ENCODE peak calls at places on chromosome 2, in ten cellular contexts. D is Panc1; Y is frontal cortex; P is astrocyte of the hippocampus; M is fibroblast of the aortic adventitia; I is left lung; W is cerebellar cortex; U is ecto neural progenitor cell; L is activated CD8-positive, alpha-beta memory T cell treated with anti-CD3 and anti-CD28 coated beads, Interleukin-2, amount 50 U/mL, for 4 hours; T is stimulated activated CD4-positive, alpha-beta T cell treated with anti-CD3 and anti-CD28 coated beads, TNF-alpha, amount 100 ng/mL, for 48 hours. X is an unnamed sample.

GRCh38 chr2:236459393-236459792 is 110.2 kb upstream of the ACKR3 start:
- DNase-seq in D (no peak), Y (no peak), P (no peak), M (no peak), I (no peak), W (no peak), U (no peak), L (no peak), T (no peak), X (no peak)

GRCh38 chr2:112136081-112136480 is 2.1 kb upstream of the FBLN7 start:
- DNase-seq in D (no peak), Y (no peak), P (no peak), M (no peak), I (no peak), W (no peak), U (no peak), L (no peak), T (no peak), X (no peak)

GRCh38 chr2:183935005-183935404 is 663.3 kb upstream of the ZNF804A start:
- DNase-seq in D (no peak), Y (no peak), P (no peak), M (no peak), I (no peak), W (no peak), U (no peak), L (no peak), T (no peak), X (no peak)

GRCh38 chr2:45651415-45652089 is at the start of gene PRKCE:
- DNase-seq in D (no peak), Y (peak), P (no peak), M (peak), I (peak), W (peak), U (peak), L (peak), T (peak), X (peak)

GRCh38 chr2:15941483-15941853 is 1.1 kb downstream of the MYCN start:
- DNase-seq in D (no peak), Y (peak), P (peak), M (no peak), I (no peak), W (no peak), U (peak), L (no peak), T (no peak), X (no peak)

GRCh38 chr2:48454504-48454903 is 75.5 kb upstream of the STON1 start:
- DNase-seq in D (no peak), Y (no peak), P (no peak), M (no peak), I (no peak), W (no peak), U (no peak), L (no peak), T (no peak), X (no peak)

GRCh38 chr2:202091476-202091875 is 18.4 kb downstream of the KIAA2012 start:
- DNase-seq in D (no peak), Y (no peak), P (no peak), M (peak), I (no peak), W (peak), U (no peak), L (no peak), T (no peak), X (no peak)

GRCh38 chr2:177733322-177733855 is 339.2 kb downstream of the PDE11A start:
- DNase-seq in D (no peak), Y (no peak), P (no peak), M (no peak), I (no peak), W (no peak), U (no peak), L (no peak), T (no peak), X (no peak)

GRCh38 chr2:29123584-29124349 is 8.6 kb downstream of the CLIP4 start:
- DNase-seq in D (no peak), Y (no peak), P (peak), M (peak), I (no peak), W (no peak), U (no peak), L (no peak), T (no peak), X (no peak)

GRCh38 chr2:230203110-230203676 is 16.6 kb downstream of the SP110 start:
- DNase-seq in D (no peak), Y (no peak), P (no peak), M (no peak), I (no peak), W (no peak), U (no peak), L (no peak), T (no peak), X (no peak)

GRCh38 chr2:223613017-223613950 is 11.1 kb upstream of the SCG2 start:
- DNase-seq in D (peak), Y (peak), P (peak), M (peak), I (peak), W (peak), U (peak), L (no peak), T (no peak), X (peak)

GRCh38 chr2:229783108-229783721 is 68.9 kb upstream of the DNER start:
- DNase-seq in D (no peak), Y (no peak), P (no peak), M (no peak), I (no peak), W (no peak), U (no peak), L (no peak), T (no peak), X (no peak)

GRCh38 chr2:113876503-113877387 is 13.1 kb upstream of the ACTR3 start:
- DNase-seq in D (no peak), Y (no peak), P (peak), M (no peak), I (no peak), W (no peak), U (no peak), L (peak), T (peak), X (no peak)

GRCh38 chr2:234983011-234983726 is 31.4 kb downstream of the SH3BP4 start:
- DNase-seq in D (no peak), Y (no peak), P (peak), M (no peak), I (no peak), W (no peak), U (no peak), L (no peak), T (no peak), X (no peak)

GRCh38 chr2:6423131-6423530 is 442.6 kb downstream of the CMPK2 start:
- DNase-seq in D (no peak), Y (no peak), P (no peak), M (no peak), I (no peak), W (no peak), U (no peak), L (no peak), T (no peak), X (no peak)

GRCh38 chr2:70686577-70687460 is 81.2 kb downstream of the ADD2 start:
- DNase-seq in D (no peak), Y (no peak), P (peak), M (peak), I (no peak), W (peak), U (peak), L (no peak), T (no peak), X (no peak)

GRCh38 chr2:107932483-107932882 is 53.8 kb upstream of the SLC5A7 start:
- DNase-seq in D (no peak), Y (no peak), P (peak), M (peak), I (no peak), W (no peak), U (no peak), L (no peak), T (no peak), X (no peak)

GRCh38 chr2:106193977-106194778 is at the start of gene UXS1:
- DNase-seq in D (peak), Y (peak), P (peak), M (peak), I (peak), W (peak), U (peak), L (peak), T (peak), X (peak)

GRCh38 chr2:197538412-197538811 is 22.5 kb downstream of the MOB4 start:
- DNase-seq in D (no peak), Y (no peak), P (peak), M (peak), I (no peak), W (no peak), U (no peak), L (no peak), T (no peak), X (no peak)

GRCh38 chr2:239121600-239122012 is 273.7 kb downstream of the TWIST2 start:
- DNase-seq in D (no peak), Y (peak), P (no peak), M (no peak), I (no peak), W (no peak), U (no peak), L (no peak), T (no peak), X (no peak)

GRCh38 chr2:158321264-158321663 is 135.3 kb downstream of the CCDC148 start:
- DNase-seq in D (no peak), Y (no peak), P (peak), M (peak), I (no peak), W (no peak), U (no peak), L (no peak), T (no peak), X (no peak)

GRCh38 chr2:238475034-238475433 is 48.3 kb downstream of the ASB1 start:
- DNase-seq in D (no peak), Y (no peak), P (no peak), M (no peak), I (no peak), W (no peak), U (no peak), L (no peak), T (no peak), X (no peak)

GRCh38 chr2:98601532-98602132 is 6.7 kb downstream of the COA5 start:
- DNase-seq in D (no peak), Y (no peak), P (peak), M (peak), I (no peak), W (peak), U (no peak), L (no peak), T (no peak), X (peak)

GRCh38 chr2:64904405-64905329 is 84.5 kb upstream of the SLC1A4 start:
- DNase-seq in D (no peak), Y (no peak), P (no peak), M (no peak), I (peak), W (no peak), U (no peak), L (no peak), T (no peak), X (no peak)

GRCh38 chr2:196170202-196170680 is 1.1 kb downstream of the STK17B start:
- DNase-seq in D (peak), Y (no peak), P (peak), M (peak), I (peak), W (no peak), U (no peak), L (peak), T (no peak), X (no peak)

GRCh38 chr2:237435844-237436590 is 22.1 kb upstream of the COL6A3 start:
- DNase-seq in D (no peak), Y (no peak), P (peak), M (peak), I (no peak), W (no peak), U (no peak), L (no peak), T (no peak), X (no peak)

GRCh38 chr2:230160112-230160660 is 59.6 kb downstream of the SP110 start:
- DNase-seq in D (peak), Y (peak), P (peak), M (peak), I (peak), W (peak), U (peak), L (peak), T (peak), X (no peak)

GRCh38 chr2:27000995-27001394 is 30.6 kb downstream of the MAPRE3 start:
- DNase-seq in D (no peak), Y (no peak), P (no peak), M (no peak), I (no peak), W (no peak), U (no peak), L (no peak), T (no peak), X (no peak)

GRCh38 chr2:158125756-158126498 is 24.3 kb downstream of the UPP2 start:
- DNase-seq in D (no peak), Y (no peak), P (no peak), M (no peak), I (no peak), W (no peak), U (no peak), L (no peak), T (no peak), X (no peak)

GRCh38 chr2:26245231-26245732 is 543 bp downstream of the HADHB start:
- DNase-seq in D (no peak), Y (no peak), P (no peak), M (no peak), I (no peak), W (peak), U (no peak), L (peak), T (peak), X (no peak)

GRCh38 chr2:72947947-72948346 is 30.6 kb downstream of the EMX1 start:
- DNase-seq in D (no peak), Y (no peak), P (no peak), M (no peak), I (no peak), W (no peak), U (no peak), L (no peak), T (no peak), X (no peak)

GRCh38 chr2:79832540-79833234 is 319.8 kb downstream of the CTNNA2 start:
- DNase-seq in D (no peak), Y (no peak), P (peak), M (no peak), I (no peak), W (no peak), U (no peak), L (no peak), T (no peak), X (no peak)

GRCh38 chr2:403682-404081 is 115.8 kb upstream of the ALKAL2 start:
- DNase-seq in D (no peak), Y (no peak), P (no peak), M (no peak), I (no peak), W (no peak), U (no peak), L (no peak), T (no peak), X (peak)

GRCh38 chr2:168278424-168278888 is 31.1 kb upstream of the STK39 start:
- DNase-seq in D (no peak), Y (no peak), P (peak), M (peak), I (no peak), W (no peak), U (no peak), L (no peak), T (no peak), X (no peak)

X was measured in esophagus muscularis mucosa.